ENCODE peak calls at places on chromosomes 2 and 18, in eight cellular contexts. Z is uterus, A is HL-60, V is fibroblast of lung, M is brain microvascular endothelial cell, Y is neural progenitor cell, W is PC-9, X is sigmoid colon. L is an unnamed sample.
A peak's percentile ranks its signal among the peaks of the same experiment; 100 is the strongest.

GRCh38 chr2:236959036-236959435 is 126.7 kb upstream of the COPS8 start:
- DNase-seq in X (no peak), W (no peak), Z (no peak), Y (no peak), V (no peak), A (no peak), M (no peak), L (no peak)

GRCh38 chr18:57331718-57332117 is 20.6 kb upstream of the ST8SIA3 start:
- DNase-seq in M (no peak), Y (no peak), X (no peak), V (no peak), W (no peak), Z (no peak), A (no peak), L (no peak)

GRCh38 chr18:35201502-35201901 is 39.3 kb upstream of the ZNF397 start:
- DNase-seq in Y (no peak), V (no peak), A (no peak), W (no peak), X (no peak), Z (no peak), M (no peak), L (no peak)

GRCh38 chr2:106270471-106270891 is 76.4 kb upstream of the UXS1 start:
- DNase-seq in Z (no peak), A (no peak), X (no peak), M (no peak), V (no peak), W (no peak), Y (no peak), L (no peak)

GRCh38 chr18:61308009-61308408 is 25.2 kb upstream of the CDH20 start:
- DNase-seq in W (no peak), X (no peak), M (no peak), Y (peak; percentile 41), Z (no peak), V (no peak), A (no peak), L (no peak)

GRCh38 chr2:166593403-166593802 is 99.4 kb upstream of the SCN7A start:
- DNase-seq in A (no peak), Z (no peak), V (peak; percentile 72), X (no peak), M (peak; percentile 86), W (no peak), Y (no peak), L (no peak)

GRCh38 chr18:68494802-68495560 is 219.9 kb downstream of the TMX3 start:
- DNase-seq in V (peak; percentile 97), Y (no peak), A (no peak), W (no peak), X (no peak), M (peak; percentile 56), Z (peak; percentile 13), L (no peak)

GRCh38 chr18:995641-996040 is 91.0 kb downstream of the ADCYAP1 start:
- DNase-seq in W (peak; percentile 76), V (peak; percentile 45), X (no peak), Y (no peak), M (peak; percentile 11), A (no peak), Z (no peak), L (no peak)

GRCh38 chr2:42795871-42796301 is 3.5 kb upstream of the HAAO start:
- DNase-seq in X (no peak), V (peak; percentile 65), Y (no peak), A (no peak), M (no peak), Z (no peak), W (no peak), L (no peak)

GRCh38 chr2:222878877-222879601 is 18.2 kb downstream of the ACSL3 start:
- DNase-seq in Y (no peak), M (peak; percentile 62), W (peak; percentile 99), A (no peak), V (peak; percentile 48), Z (no peak), X (no peak), L (no peak)

DNA sequence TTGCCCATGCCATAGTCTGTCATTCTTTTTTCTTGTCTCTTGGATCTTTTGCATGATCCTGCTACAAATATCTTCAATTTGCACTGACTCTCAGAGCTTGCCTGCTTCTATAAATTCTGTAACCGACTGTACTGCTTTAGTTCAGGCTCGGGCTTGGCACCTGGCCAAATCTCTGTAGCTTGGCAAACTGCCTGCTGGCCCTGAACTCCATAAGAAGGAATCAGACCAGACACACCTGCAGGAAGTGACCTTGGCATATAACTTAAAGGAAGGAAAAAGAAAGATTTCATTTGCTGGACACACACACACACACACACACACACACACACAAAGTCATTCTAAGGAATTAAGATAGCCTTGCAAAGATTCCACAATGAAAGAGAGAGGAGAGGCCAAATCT is 291.2 kb upstream of the DDX18 start:
- DNase-seq in X (peak; percentile 70), Z (peak; percentile 17), W (peak; percentile 36), Y (no peak), A (no peak), M (no peak), V (no peak), L (no peak)
- H3K27ac ChIP-seq in X (no peak overlapping the region), Z (no peak overlapping the region), W (no peak overlapping the region), Y (no peak overlapping the region), A (no peak overlapping the region), M (no peak overlapping the region), V (no peak overlapping the region), L (no peak overlapping the region)

DNA sequence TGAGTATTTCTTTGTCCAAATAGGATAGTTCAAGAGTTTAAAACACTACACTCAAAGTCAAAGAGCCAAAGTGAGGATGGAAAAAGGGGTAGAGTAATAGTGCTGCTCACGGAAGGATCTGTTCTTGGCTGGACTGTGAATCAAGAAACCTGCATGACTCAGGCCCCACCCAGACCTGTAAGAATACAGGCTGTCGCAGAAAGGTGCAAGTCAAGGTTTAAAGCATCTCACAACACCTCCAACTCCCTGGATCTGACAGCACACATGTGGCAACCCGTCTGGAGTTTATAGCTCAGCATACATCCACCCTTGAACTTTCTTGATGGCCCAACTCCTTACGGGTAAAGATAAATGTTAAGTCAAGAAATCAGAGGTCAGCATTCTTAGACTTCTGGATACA is 6.2 kb downstream of the KIAA2012 start:
- DNase-seq in V (no peak), M (no peak), Z (no peak), W (no peak), Y (no peak), A (no peak), X (no peak), L (no peak)
- TF ChIP-seq CTCF in V (no peak), M (no peak), Z (no peak), W (no peak), Y (no peak), A (no peak), X (no peak), L (no peak)

DNA sequence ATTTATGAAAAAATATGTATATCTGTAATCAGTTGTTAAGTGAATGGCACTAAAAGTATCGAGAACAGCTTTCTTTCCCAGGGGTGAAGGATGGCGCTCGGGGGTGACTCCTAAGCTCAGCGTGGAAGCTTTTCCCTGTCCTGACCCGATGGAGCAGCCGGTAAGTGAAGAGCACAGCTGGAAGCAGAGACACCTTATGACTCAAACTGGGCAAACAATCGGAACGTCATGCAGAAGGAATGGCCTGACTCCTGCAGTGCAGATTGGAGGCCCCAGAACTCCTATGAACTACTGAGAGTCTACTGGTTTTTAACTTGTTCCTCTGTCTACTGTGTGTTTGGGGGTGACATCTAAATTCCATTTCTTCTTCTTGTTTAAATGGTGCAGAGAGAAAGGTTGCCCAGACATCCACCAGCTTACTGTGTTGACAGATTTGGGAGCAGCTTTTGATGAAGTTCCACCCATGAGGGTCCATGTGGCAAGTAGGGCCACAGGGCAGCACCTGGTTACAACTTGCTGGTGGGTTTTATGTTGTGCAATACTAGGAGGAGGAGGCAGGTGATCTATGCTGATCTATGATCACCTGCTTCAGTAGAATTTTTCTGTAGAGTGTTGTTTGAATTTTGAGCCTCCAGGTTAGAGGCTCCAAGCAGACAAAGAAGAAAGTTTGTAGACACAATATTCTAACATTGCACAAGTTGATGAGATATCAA is 52.8 kb upstream of the TMEM182 start:
- DNase-seq in Y (no peak), A (no peak), M (peak; percentile 60), Z (no peak), X (no peak), W (peak; percentile 60), V (peak; percentile 30), L (no peak)
- H3K27ac ChIP-seq in Y (no peak overlapping the region), A (no peak overlapping the region), M (no peak overlapping the region), Z (no peak overlapping the region), X (no peak overlapping the region), W (no peak overlapping the region), V (no peak overlapping the region), L (no peak overlapping the region)

GRCh38 chr18:55861266-55861665 is 273.3 kb upstream of the TCF4 start:
- DNase-seq in V (peak; percentile 60), Z (no peak), W (no peak), A (no peak), M (peak; percentile 49), Y (peak; percentile 49), X (no peak), L (no peak)
- TF ChIP-seq CTCF in V (peak; percentile 59), Z (no peak), W (peak; percentile 57), A (no peak), M (peak; percentile 80), Y (peak; percentile 57), X (no peak), L (no peak)

DNA sequence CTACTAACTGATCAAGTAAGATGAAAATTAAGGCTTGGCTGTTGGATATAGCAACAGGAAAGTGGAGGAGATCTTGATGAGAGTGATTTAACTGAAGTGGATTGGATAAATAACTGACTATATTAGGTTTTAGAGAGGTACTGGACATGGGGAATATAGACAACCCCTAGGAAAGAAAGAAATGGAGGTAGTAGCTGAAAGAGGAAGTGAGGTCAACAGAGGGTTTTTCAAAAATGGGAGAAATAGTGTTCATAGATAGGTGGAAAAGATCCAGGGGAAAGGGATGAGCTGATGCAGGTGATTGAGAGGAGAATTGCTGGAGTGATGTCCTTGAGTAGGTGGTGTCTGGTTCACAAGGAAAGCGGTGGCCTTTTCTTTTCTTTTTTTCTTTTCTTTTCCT is 69.9 kb upstream of the PSME4 start:
- DNase-seq in A (no peak), W (no peak), V (no peak), M (no peak), X (no peak), Z (no peak), Y (no peak), L (no peak)
- H3K27ac ChIP-seq in A (no peak overlapping the region), W (no peak overlapping the region), V (no peak overlapping the region), M (no peak overlapping the region), X (no peak overlapping the region), Z (no peak overlapping the region), Y (no peak overlapping the region), L (no peak overlapping the region)

DNA sequence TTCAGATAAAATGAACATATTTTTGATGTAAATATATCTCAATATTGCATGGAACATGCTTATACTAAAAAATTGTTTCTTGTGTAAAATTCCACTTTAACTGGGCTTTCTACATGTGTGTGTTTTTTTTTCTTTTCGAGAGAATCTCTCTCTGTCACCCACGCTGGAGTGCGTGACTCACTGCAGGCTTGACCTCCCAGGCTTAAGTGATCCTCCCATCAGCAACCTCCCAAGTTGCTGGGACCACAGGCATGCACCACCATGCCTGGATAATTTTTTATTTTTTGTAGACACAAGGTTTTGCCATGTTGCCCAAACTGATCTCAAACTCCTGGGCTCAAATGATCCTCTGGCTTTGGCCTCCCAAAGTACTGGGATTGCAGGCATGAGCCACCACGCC is 254.6 kb downstream of the LOXHD1 start:
- DNase-seq in X (no peak), Z (no peak), Y (no peak), A (no peak), M (peak; percentile 58), V (no peak), W (no peak), L (no peak)
- TF ChIP-seq CTCF in X (no peak), Z (no peak), Y (no peak), A (no peak), M (no peak), V (no peak), W (no peak), L (no peak)

L was measured in CD4-positive, alpha-beta T cell.